ENCODE peak calls at places on chromosomes 5 and 9, in nine cellular contexts. U is gastrocnemius medialis, Z is uterus, W is suprapubic skin, Y is A549, M is tibial nerve, N is esophagus muscularis mucosa, R is prostate gland, A is transverse colon. L is an unnamed sample. For H3K9me3, the result is how much of the 10 kb centered on the place peaks cover.

GRCh38 chr5:177325868-177326381 is 14.2 kb upstream of the MXD3 start:
- DNase-seq in U (no peak), Z (no peak), W (no peak), Y (no peak), M (no peak), N (no peak), R (no peak), A (no peak), L (no peak)

GRCh38 chr5:105899726-105900125 is 1771.0 kb downstream of the EFNA5 start:
- DNase-seq in U (no peak), Z (no peak), W (no peak), Y (no peak), M (no peak), N (no peak), R (no peak), A (no peak), L (no peak)

GRCh38 chr9:84255701-84256100 is 84.9 kb downstream of the SLC28A3 start:
- DNase-seq in U (no peak), Z (no peak), W (no peak), Y (no peak), M (no peak), N (no peak), R (no peak), A (no peak), L (no peak)

GRCh38 chr5:167442922-167443321 is 848.5 kb upstream of the WWC1 start:
- DNase-seq in U (no peak), Z (no peak), W (no peak), Y (no peak), M (no peak), N (no peak), R (no peak), A (no peak), L (no peak)

GRCh38 chr5:1480217-1480616 is 35.0 kb upstream of the SLC6A3 start:
- DNase-seq in U (peak), Z (no peak), W (no peak), Y (peak), M (no peak), N (no peak), R (no peak), A (peak), L (no peak)

GRCh38 chr5:84693256-84693655 is 308.6 kb upstream of the EDIL3 start:
- DNase-seq in U (no peak), Z (no peak), W (no peak), Y (no peak), M (no peak), N (no peak), R (no peak), A (no peak), L (no peak)

GRCh38 chr9:91428431-91428830 is 4.8 kb upstream of the NFIL3 start:
- DNase-seq in U (no peak), Z (no peak), W (no peak), Y (no peak), M (no peak), N (no peak), R (no peak), A (no peak), L (no peak)

GRCh38 chr5:85488295-85488694 is 1103.6 kb upstream of the EDIL3 start:
- DNase-seq in U (no peak), Z (no peak), W (no peak), Y (no peak), M (no peak), N (no peak), R (no peak), A (no peak), L (no peak)

GRCh38 chr5:7852542-7852941 is 1.6 kb upstream of the CFAP90 start:
- DNase-seq in U (no peak), Z (no peak), W (no peak), Y (no peak), M (no peak), N (no peak), R (no peak), A (no peak), L (no peak)

GRCh38 chr5:548256-548655 is 24.0 kb upstream of the SLC9A3 start:
- DNase-seq in U (no peak), Z (no peak), W (peak), Y (no peak), M (no peak), N (no peak), R (no peak), A (peak), L (no peak)

GRCh38 chr9:111615928-111616327 is 15.2 kb upstream of the DNAJC25 start:
- DNase-seq in U (no peak), Z (no peak), W (no peak), Y (no peak), M (no peak), N (no peak), R (no peak), A (no peak), L (no peak)

GRCh38 chr9:135490980-135491444 is 9.5 kb upstream of the MRPS2 start:
- DNase-seq in U (no peak), Z (no peak), W (no peak), Y (no peak), M (no peak), N (no peak), R (no peak), A (no peak), L (no peak)

GRCh38 chr5:177309351-177310191 is 2.1 kb downstream of the MXD3 start:
- DNase-seq in U (peak), Z (peak), W (no peak), Y (peak), M (no peak), N (no peak), R (peak), A (peak), L (no peak)

GRCh38 chr5:87598460-87598859 is 185.7 kb upstream of the CCNH start:
- DNase-seq in U (no peak), Z (no peak), W (no peak), Y (no peak), M (no peak), N (no peak), R (no peak), A (no peak), L (no peak)

GRCh38 chr9:38282756-38283155 is 109.7 kb upstream of the ALDH1B1 start:
- DNase-seq in U (no peak), Z (no peak), W (no peak), Y (no peak), M (no peak), N (peak), R (no peak), A (no peak), L (no peak)

GRCh38 chr5:96026334-96027065 is 64.8 kb upstream of the ELL2 start:
- DNase-seq in U (no peak), Z (no peak), W (no peak), Y (no peak), M (no peak), N (no peak), R (no peak), A (no peak), L (no peak)

GRCh38 chr9:91949946-91950664 is at the start of gene ROR2:
- DNase-seq in U (no peak), Z (peak), W (no peak), Y (peak), M (no peak), N (no peak), R (peak), A (peak), L (peak)

GRCh38 chr9:97665742-97666141 is 31.4 kb downstream of the XPA start:
- DNase-seq in U (no peak), Z (no peak), W (no peak), Y (no peak), M (no peak), N (no peak), R (no peak), A (no peak), L (no peak)

GRCh38 chr9:84001621-84002020 is 21.0 kb downstream of the RMI1 start:
- DNase-seq in U (no peak), Z (no peak), W (no peak), Y (no peak), M (no peak), N (no peak), R (no peak), A (no peak), L (no peak)

GRCh38 chr5:82346376-82347212 is 68.4 kb upstream of the RPS23 start:
- DNase-seq in U (no peak), Z (no peak), W (no peak), Y (no peak), M (no peak), N (peak), R (no peak), A (no peak), L (no peak)

GRCh38 chr5:93186031-93186682 is 394.9 kb downstream of the NR2F1-AS1 start:
- DNase-seq in U (no peak), Z (no peak), W (no peak), Y (no peak), M (no peak), N (no peak), R (no peak), A (no peak), L (no peak)

GRCh38 chr5:112597831-112598230 is 139.9 kb upstream of the APC start:
- DNase-seq in U (no peak), Z (no peak), W (no peak), Y (no peak), M (no peak), N (no peak), R (no peak), A (no peak), L (no peak)

GRCh38 chr9:36191290-36191645 is 547 bp downstream of the CLTA start:
- DNase-seq in U (peak), Z (no peak), W (no peak), Y (no peak), M (no peak), N (no peak), R (no peak), A (peak), L (no peak)

GRCh38 chr9:115262477-115262876 is 144.5 kb upstream of the TNC start:
- DNase-seq in U (no peak), Z (peak), W (no peak), Y (peak), M (no peak), N (no peak), R (peak), A (peak), L (no peak)

GRCh38 chr5:132472431-132472830 is 18.1 kb downstream of the IRF1 start:
- DNase-seq in U (no peak), Z (peak), W (peak), Y (no peak), M (no peak), N (no peak), R (no peak), A (peak), L (no peak)

GRCh38 chr9:87569008-87569908 is 71.6 kb downstream of the DAPK1 start:
- DNase-seq in U (no peak), Z (no peak), W (no peak), Y (no peak), M (no peak), N (no peak), R (no peak), A (no peak), L (peak)

GRCh38 chr5:136677219-136677618 is 311.9 kb upstream of the TRPC7 start:
- DNase-seq in U (no peak), Z (no peak), W (no peak), Y (no peak), M (no peak), N (no peak), R (no peak), A (no peak), L (no peak)

GRCh38 chr5:123285122-123286011 is 137.8 kb downstream of the CEP120 start:
- DNase-seq in U (no peak), Z (no peak), W (no peak), Y (no peak), M (no peak), N (no peak), R (no peak), A (no peak), L (peak)

GRCh38 chr9:14512942-14513341 is 180.3 kb downstream of the ZDHHC21 start:
- DNase-seq in U (no peak), Z (no peak), W (no peak), Y (no peak), M (no peak), N (no peak), R (no peak), A (no peak), L (no peak)

GRCh38 chr5:78647411-78647818 is 1.2 kb downstream of the LHFPL2 start:
- DNase-seq in U (no peak), Z (no peak), W (no peak), Y (peak), M (no peak), N (no peak), R (no peak), A (peak), L (no peak)

GRCh38 chr9:13943176-13943575 is 370.8 kb downstream of the NFIB start:
- DNase-seq in U (no peak), Z (no peak), W (no peak), Y (no peak), M (no peak), N (no peak), R (no peak), A (no peak), L (no peak)

GRCh38 chr5:130109152-130109551 is 204.9 kb downstream of the CHSY3 start:
- DNase-seq in U (no peak), Z (no peak), W (no peak), Y (peak), M (no peak), N (no peak), R (no peak), A (no peak), L (no peak)

GRCh38 chr5:127893232-127893631 is 190.0 kb downstream of the CCDC192 start:
- DNase-seq in U (no peak), Z (no peak), W (no peak), Y (no peak), M (no peak), N (no peak), R (no peak), A (no peak), L (no peak)

GRCh38 chr9:35571113-35571512 is 33.9 kb upstream of the TESK1 start:
- DNase-seq in U (no peak), Z (no peak), W (no peak), Y (no peak), M (no peak), N (no peak), R (no peak), A (no peak), L (no peak)

GRCh38 chr9:131885144-131885609 is 145.3 kb upstream of the RAPGEF1 start:
- DNase-seq in U (no peak), Z (no peak), W (peak), Y (no peak), M (no peak), N (no peak), R (no peak), A (no peak), L (no peak)

GRCh38 chr5:27472000-27472763 is 433.8 kb upstream of the CDH9 start:
- DNase-seq in U (no peak), Z (no peak), W (no peak), Y (peak), M (no peak), N (no peak), R (no peak), A (no peak), L (no peak)

GRCh38 chr5:179334017-179334765 is 11.1 kb downstream of the ADAMTS2 start:
- DNase-seq in U (no peak), Z (no peak), W (no peak), Y (no peak), M (no peak), N (no peak), R (no peak), A (no peak), L (no peak)

GRCh38 chr5:10216107-10216506 is 33.6 kb downstream of the ATPSCKMT start:
- DNase-seq in U (no peak), Z (no peak), W (no peak), Y (no peak), M (no peak), N (peak), R (no peak), A (no peak), L (no peak)

GRCh38 chr5:55997742-55998351 is 3.1 kb upstream of the IL6ST start:
- DNase-seq in U (no peak), Z (no peak), W (no peak), Y (no peak), M (no peak), N (no peak), R (no peak), A (no peak), L (no peak)

GRCh38 chr9:127953768-127954505 is 16.3 kb upstream of the DPM2 start:
- DNase-seq in U (no peak), Z (no peak), W (no peak), Y (no peak), M (no peak), N (no peak), R (no peak), A (no peak), L (no peak)

GRCh38 chr9:127949827-127950512 is 12.3 kb upstream of the DPM2 start:
- DNase-seq in U (no peak), Z (no peak), W (no peak), Y (no peak), M (no peak), N (no peak), R (no peak), A (no peak), L (no peak)

GRCh38 chr9:127947841-127948710 is 10.4 kb upstream of the DPM2 start:
- DNase-seq in U (no peak), Z (no peak), W (no peak), Y (no peak), M (no peak), N (no peak), R (no peak), A (no peak), L (no peak)

GRCh38 chr9:127946728-127947127 is 9.1 kb upstream of the DPM2 start:
- DNase-seq in U (no peak), Z (no peak), W (no peak), Y (no peak), M (no peak), N (no peak), R (no peak), A (no peak), L (no peak)

DNA sequence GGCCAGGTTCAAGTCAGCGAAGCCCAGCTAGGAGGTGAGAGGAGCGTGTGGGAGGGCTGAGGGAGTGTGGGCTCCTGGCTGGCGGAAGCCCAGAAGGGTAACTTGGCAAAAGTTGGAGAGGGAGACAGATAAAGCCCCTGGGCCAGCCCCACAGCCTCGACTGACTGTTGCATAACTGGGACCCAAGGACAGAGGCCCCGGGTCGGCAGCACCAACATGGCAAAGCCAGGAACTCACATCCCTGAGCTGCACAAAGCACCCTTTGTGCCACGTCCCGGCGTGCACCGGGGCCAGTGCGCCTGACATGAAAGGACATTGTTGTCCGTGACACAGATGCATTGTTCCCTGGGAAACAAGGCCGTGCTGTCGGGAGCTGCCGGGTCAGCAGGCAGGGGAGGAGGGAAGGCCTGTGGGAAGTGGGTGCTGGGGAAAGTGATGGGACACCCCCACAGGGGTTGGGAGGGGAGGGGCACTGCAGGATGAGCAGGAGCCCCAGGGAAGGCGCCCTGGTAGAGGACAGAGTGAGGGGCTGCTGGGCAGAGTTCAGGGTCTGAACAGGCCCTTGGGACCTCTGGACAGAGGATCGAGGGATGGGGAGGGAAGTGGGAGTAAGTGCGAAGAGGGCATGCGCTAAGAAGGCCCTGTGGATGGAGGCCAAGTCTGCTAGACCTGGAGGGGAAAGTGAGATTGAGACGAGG is 13.0 kb upstream of the DPM2 start:
- DNase-seq in U (no peak), Z (peak), W (no peak), Y (no peak), M (peak), N (no peak), R (no peak), A (no peak), L (no peak)
- TF ChIP-seq POLR2A in U (no peak), Z (no peak), W (no peak), Y (no peak), M (peak), N (no peak), R (no peak), A (no peak), L (no peak)

GRCh38 chr5:58499231-58499630 is 8.0 kb downstream of the GAPT start:
- DNase-seq in U (no peak), Z (no peak), W (no peak), Y (no peak), M (no peak), N (no peak), R (no peak), A (no peak), L (no peak)

GRCh38 chr5:58496488-58496887 is 5.3 kb downstream of the GAPT start:
- DNase-seq in U (no peak), Z (no peak), W (no peak), Y (no peak), M (no peak), N (no peak), R (no peak), A (no peak), L (no peak)

GRCh38 chr5:58502032-58502431 is 10.8 kb downstream of the GAPT start:
- DNase-seq in U (no peak), Z (no peak), W (no peak), Y (no peak), M (no peak), N (no peak), R (no peak), A (no peak), L (no peak)

GRCh38 chr5:58499951-58500350 is 8.7 kb downstream of the GAPT start:
- DNase-seq in U (no peak), Z (no peak), W (no peak), Y (no peak), M (no peak), N (no peak), R (no peak), A (no peak), L (no peak)

GRCh38 chr5:58497956-58498942 is 7.0 kb downstream of the GAPT start:
- DNase-seq in U (no peak), Z (no peak), W (no peak), Y (peak), M (no peak), N (no peak), R (no peak), A (peak), L (peak)
- TF ChIP-seq CTCF in U (peak), Z (peak), W (peak), Y (peak), M (peak), N (peak), R (peak), A (peak), L (peak)

DNA sequence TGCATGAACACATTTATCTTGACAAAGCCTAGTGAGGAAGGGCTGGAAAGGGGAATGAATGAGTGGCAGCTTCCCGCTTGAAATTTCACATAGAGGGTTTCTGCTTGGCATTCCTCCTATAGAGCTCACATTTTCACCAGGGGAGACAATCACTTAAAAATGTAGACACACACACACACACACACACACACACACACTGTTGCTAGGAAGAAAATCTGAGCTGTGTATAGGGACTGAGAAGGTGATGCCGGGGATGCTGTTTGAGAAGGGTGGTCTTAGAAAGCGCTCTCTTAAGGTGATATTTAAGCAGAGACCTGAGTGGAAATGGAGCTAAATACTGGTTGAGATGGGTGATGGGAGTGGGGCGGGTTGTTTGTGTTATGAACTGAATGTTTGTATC is 70.4 kb downstream of the LRRC70 start:
- DNase-seq in U (no peak), Z (no peak), W (no peak), Y (no peak), M (no peak), N (peak), R (no peak), A (no peak), L (no peak)
- H3K9me3 ChIP-seq in U (under half), Z (under half), W (under half), Y (under half), M (under half), N (under half), R (under half), A (under half), L (under half)

GRCh38 chr9:137215196-137215986 is 6.6 kb downstream of the RNF208 start:
- DNase-seq in U (no peak), Z (no peak), W (no peak), Y (no peak), M (no peak), N (no peak), R (no peak), A (no peak), L (no peak)

GRCh38 chr9:137216188-137216965 is 5.7 kb downstream of the RNF208 start:
- DNase-seq in U (no peak), Z (no peak), W (no peak), Y (no peak), M (no peak), N (no peak), R (no peak), A (no peak), L (no peak)

GRCh38 chr9:137218754-137219271 is 3.2 kb downstream of the RNF208 start:
- DNase-seq in U (no peak), Z (no peak), W (no peak), Y (peak), M (no peak), N (no peak), R (no peak), A (peak), L (no peak)

GRCh38 chr9:137218212-137218753 is 3.8 kb downstream of the RNF208 start:
- DNase-seq in U (no peak), Z (no peak), W (no peak), Y (no peak), M (no peak), N (no peak), R (no peak), A (no peak), L (no peak)

GRCh38 chr9:137217276-137218211 is 4.5 kb downstream of the RNF208 start:
- DNase-seq in U (peak), Z (peak), W (no peak), Y (no peak), M (peak), N (no peak), R (peak), A (peak), L (no peak)
- TF ChIP-seq POLR2A in U (no peak), Z (peak), W (no peak), Y (no peak), M (peak), N (no peak), R (peak), A (peak), L (no peak)

L was measured in ovary.